ENCODE peak calls at places on chromosomes 16 and 17, in five cellular contexts. Q is fibroblast of lung, J is DND-41, R is PC-3, I is H1. U is an unnamed sample.

GRCh38 chr17:39670746-39671145 is 2.5 kb downstream of the PNMT start:
- DNase-seq in Q (no peak), J (no peak), R (no peak), I (no peak), U (no peak)

GRCh38 chr17:2122641-2123302 is 67.9 kb downstream of the HIC1 start:
- DNase-seq in Q (peak; percentile 91), J (no peak), R (no peak), I (no peak), U (no peak)

GRCh38 chr17:8880466-8880865 is 13.0 kb upstream of the PIK3R6 start:
- DNase-seq in Q (no peak), J (no peak), R (no peak), I (no peak), U (no peak)

GRCh38 chr17:1732241-1733046 is 7.9 kb downstream of the WDR81 start:
- DNase-seq in Q (no peak), J (no peak), R (no peak), I (no peak), U (no peak)

GRCh38 chr16:55037051-55037450 is 106.4 kb downstream of the IRX5 start:
- DNase-seq in Q (no peak), J (no peak), R (no peak), I (peak; percentile 8), U (no peak)

GRCh38 chr17:76547183-76547641 is 7.4 kb downstream of the PRCD start:
- DNase-seq in Q (peak; percentile 88), J (peak; percentile 70), R (peak; percentile 80), I (no peak), U (no peak)

GRCh38 chr16:67967183-67967955 is 1.1 kb downstream of the SLC12A4 start:
- DNase-seq in Q (no peak), J (peak; percentile 32), R (peak; percentile 11), I (no peak), U (no peak)

GRCh38 chr17:77020973-77021372 is 119.8 kb upstream of the SEC14L1 start:
- DNase-seq in Q (no peak), J (no peak), R (no peak), I (no peak), U (no peak)

GRCh38 chr17:81400154-81400938 is 5.1 kb downstream of the BAHCC1 start:
- DNase-seq in Q (peak; percentile 69), J (peak; percentile 15), R (peak; percentile 58), I (peak; percentile 74), U (no peak)
- H3K4me1 ChIP-seq in Q (peaks cover 35% of the 10 kb centered on the region), J (peaks cover 46% of the 10 kb centered on the region), R (peaks cover 12% of the 10 kb centered on the region), I (peaks cover 8% of the 10 kb centered on the region), U (peaks cover 45% of the 10 kb centered on the region)

DNA sequence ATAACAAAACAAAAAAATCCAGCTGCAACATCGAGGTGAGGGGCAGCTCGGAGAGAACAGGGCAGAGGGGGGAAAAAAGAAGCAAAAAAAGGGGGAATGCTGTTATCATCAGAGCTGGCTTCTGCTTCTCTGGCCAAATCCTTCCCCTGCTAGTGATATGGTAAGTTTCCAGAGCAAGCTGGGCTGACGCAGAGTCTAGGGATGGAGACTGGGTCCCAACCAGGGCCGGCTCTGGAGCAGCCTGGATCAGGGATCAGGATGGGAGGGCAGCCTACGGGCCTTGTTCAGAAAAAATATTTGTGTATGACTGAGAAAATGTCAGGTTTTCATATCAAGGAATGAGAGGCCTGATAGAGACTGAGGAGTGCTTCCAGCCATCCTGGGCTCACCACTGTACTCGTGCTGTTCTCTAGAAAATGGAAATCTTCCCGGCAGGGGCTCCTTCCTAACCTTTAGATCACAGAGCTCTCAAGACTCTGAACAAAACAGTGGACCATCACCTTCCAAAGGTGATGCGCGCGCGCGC is 726 bp upstream of the C1QTNF1 start:
- DNase-seq in Q (no peak), J (no peak), R (no peak), I (no peak), U (no peak)
- H3K27ac ChIP-seq in Q (no peak overlapping the region), J (no peak overlapping the region), R (no peak overlapping the region), I (no peak overlapping the region), U (no peak overlapping the region)

GRCh38 chr16:30369091-30369937 is 980 bp downstream of the TBC1D10B start:
- DNase-seq in Q (no peak), J (peak; percentile 36), R (peak; percentile 8), I (peak; percentile 58), U (no peak)

GRCh38 chr16:30368122-30368791 is 2.0 kb downstream of the TBC1D10B start:
- DNase-seq in Q (peak; percentile 44), J (no peak), R (peak; percentile 51), I (no peak), U (no peak)

GRCh38 chr16:30368792-30369090 is 1.6 kb downstream of the TBC1D10B start:
- DNase-seq in Q (no peak), J (no peak), R (no peak), I (no peak), U (no peak)

GRCh38 chr16:30366511-30366910 is 3.8 kb downstream of the TBC1D10B start:
- DNase-seq in Q (no peak), J (no peak), R (peak; percentile 67), I (no peak), U (no peak)

GRCh38 chr16:30367349-30368009 is 2.8 kb downstream of the TBC1D10B start:
- DNase-seq in Q (no peak), J (no peak), R (peak; percentile 15), I (no peak), U (no peak)
- H3K4me3 ChIP-seq in Q (peak overlapping the region; percentile 92), J (no peak overlapping the region), R (peak overlapping the region; percentile 94), I (no peak overlapping the region), U (no peak overlapping the region)

GRCh38 chr17:82235775-82236141 is 6.9 kb downstream of the SLC16A3 start:
- DNase-seq in Q (peak; percentile 31), J (no peak), R (no peak), I (no peak), U (no peak)
- H3K4me1 ChIP-seq in Q (peaks cover 41% of the 10 kb centered on the region), J (peaks cover 8% of the 10 kb centered on the region), R (peaks cover 63% of the 10 kb centered on the region), I (no peaks in the 10 kb centered on the region), U (peaks cover 51% of the 10 kb centered on the region)

GRCh38 chr17:38455288-38455915 is 27.1 kb downstream of the ARHGAP23 start:
- DNase-seq in Q (no peak), J (peak; percentile 64), R (no peak), I (no peak), U (no peak)

GRCh38 chr17:38454528-38454927 is 26.3 kb downstream of the ARHGAP23 start:
- DNase-seq in Q (peak; percentile 81), J (no peak), R (peak; percentile 79), I (no peak), U (no peak)

GRCh38 chr17:38452719-38453118 is 24.5 kb downstream of the ARHGAP23 start:
- DNase-seq in Q (no peak), J (no peak), R (no peak), I (no peak), U (no peak)

GRCh38 chr17:38451840-38452529 is 23.7 kb downstream of the ARHGAP23 start:
- DNase-seq in Q (peak; percentile 82), J (peak; percentile 19), R (no peak), I (no peak), U (no peak)

GRCh38 chr17:38453951-38454421 is 25.7 kb downstream of the ARHGAP23 start:
- DNase-seq in Q (peak; percentile 78), J (peak; percentile 69), R (peak; percentile 44), I (no peak), U (no peak)
- H3K27ac ChIP-seq in Q (peak overlapping the region; percentile 83), J (peak overlapping the region; percentile 56), R (peak overlapping the region; percentile 76), I (no peak overlapping the region), U (no peak overlapping the region)